ENCODE peak calls at places on chromosomes 7 and 10, in four cellular contexts. P is NB4, E is heart left ventricle, G is adrenal gland. Q is an unnamed sample.

GRCh38 chr10:62103857-62104256 is 164.8 kb downstream of the RTKN2 start:
- DNase-seq in P (no peak), E (no peak), G (no peak), Q (no peak)

GRCh38 chr10:119006451-119007210 is 22.9 kb upstream of the NANOS1 start:
- DNase-seq in P (no peak), E (no peak), G (peak), Q (no peak)

GRCh38 chr7:159067870-159068787 is 76.5 kb downstream of the VIPR2 start:
- DNase-seq in P (peak), E (peak), G (no peak), Q (no peak)

GRCh38 chr7:84258628-84259027 is 64.0 kb upstream of the SEMA3A start:
- DNase-seq in P (no peak), E (no peak), G (no peak), Q (no peak)

GRCh38 chr10:121469797-121470606 is 128.2 kb downstream of the FGFR2 start:
- DNase-seq in P (no peak), E (no peak), G (no peak), Q (no peak)

GRCh38 chr10:88523739-88524400 is 59.2 kb downstream of the RNLS start:
- DNase-seq in P (no peak), E (no peak), G (no peak), Q (no peak)

GRCh38 chr10:102776779-102777417 is 33.1 kb downstream of the WBP1L start:
- DNase-seq in P (no peak), E (peak), G (peak), Q (peak)

GRCh38 chr10:32150532-32151101 is 94.4 kb upstream of the KIF5B start:
- DNase-seq in P (no peak), E (no peak), G (no peak), Q (no peak)

GRCh38 chr7:43516581-43517342 is 66.1 kb upstream of the STK17A start:
- DNase-seq in P (peak), E (no peak), G (no peak), Q (no peak)

GRCh38 chr7:11196143-11196542 is 222.5 kb downstream of the PHF14 start:
- DNase-seq in P (no peak), E (no peak), G (no peak), Q (no peak)

GRCh38 chr7:12706900-12707536 is 19.6 kb downstream of the ARL4A start:
- DNase-seq in P (no peak), E (no peak), G (no peak), Q (no peak)

GRCh38 chr10:52883996-52884871 is 111.7 kb upstream of the MBL2 start:
- DNase-seq in P (peak), E (no peak), G (peak), Q (peak)

GRCh38 chr10:96501985-96502384 is 11.7 kb downstream of the TLL2 start:
- DNase-seq in P (no peak), E (no peak), G (no peak), Q (no peak)

GRCh38 chr7:1060315-1061080 is 16.2 kb downstream of the GPR146 start:
- DNase-seq in P (no peak), E (no peak), G (peak), Q (peak)

GRCh38 chr10:76774987-76775603 is 862.5 kb downstream of the KCNMA1 start:
- DNase-seq in P (no peak), E (peak), G (peak), Q (no peak)

GRCh38 chr10:122551450-122551849 is 9.1 kb upstream of the DMBT1 start:
- DNase-seq in P (no peak), E (no peak), G (no peak), Q (no peak)

GRCh38 chr7:102429141-102429904 is 4.1 kb upstream of the ORAI2 start:
- DNase-seq in P (no peak), E (no peak), G (no peak), Q (no peak)

GRCh38 chr10:59240581-59241183 is 64.2 kb downstream of the PHYHIPL start:
- DNase-seq in P (peak), E (no peak), G (no peak), Q (peak)

GRCh38 chr7:104772405-104772821 is 241.6 kb upstream of the KMT2E start:
- DNase-seq in P (no peak), E (no peak), G (no peak), Q (no peak)

GRCh38 chr10:93652857-93653256 is 40.5 kb downstream of the PDE6C start:
- DNase-seq in P (no peak), E (no peak), G (no peak), Q (no peak)

GRCh38 chr7:133344275-133344674 is 91.4 kb downstream of the EXOC4 start:
- DNase-seq in P (peak), E (no peak), G (no peak), Q (peak)

GRCh38 chr10:29941476-29941875 is 117.9 kb downstream of the JCAD start:
- DNase-seq in P (no peak), E (no peak), G (no peak), Q (no peak)

GRCh38 chr10:972763-973162 is 15.5 kb upstream of the GTPBP4 start:
- DNase-seq in P (no peak), E (no peak), G (no peak), Q (no peak)

GRCh38 chr10:130863044-130863443 is 448.5 kb downstream of the TCERG1L start:
- DNase-seq in P (no peak), E (no peak), G (no peak), Q (no peak)

GRCh38 chr7:67573639-67574038 is 577.0 kb downstream of the TYW1 start:
- DNase-seq in P (no peak), E (no peak), G (no peak), Q (no peak)
- TF ChIP-seq POLR2A in P (no peak), E (no peak), G (no peak), Q (no peak)

GRCh38 chr7:128074736-128075135 is 43.5 kb upstream of the LRRC4 start:
- DNase-seq in P (no peak), E (no peak), G (no peak), Q (no peak)
- TF ChIP-seq POLR2A in P (no peak), E (no peak), G (no peak), Q (no peak)

GRCh38 chr10:97714401-97715258 is 1.1 kb downstream of the MARVELD1 start:
- DNase-seq in P (peak), E (peak), G (peak), Q (peak)
- TF ChIP-seq POLR2A in P (no peak), E (no peak), G (no peak), Q (no peak)

GRCh38 chr10:11145498-11145855 is 127.8 kb downstream of the CELF2 start:
- DNase-seq in P (peak), E (no peak), G (peak), Q (no peak)
- TF ChIP-seq POLR2A in P (no peak), E (no peak), G (no peak), Q (no peak)

GRCh38 chr7:28975987-28976386 is 17.9 kb upstream of the TRIL start:
- DNase-seq in P (no peak), E (no peak), G (no peak), Q (no peak)
- TF ChIP-seq POLR2A in P (no peak), E (no peak), G (no peak), Q (no peak)